ENCODE peak calls at places on chromosomes 3 and 15, in seven cellular contexts. One of them, this sample, is unnamed.

GRCh38 chr3:134911611-134912604 is 116.8 kb downstream of the EPHB1 start:
- DNase-seq in bronchial epithelial cell: no peak
- DNase-seq in GM03348: no peak
- DNase-seq in stimulated activated CD4-positive, alpha-beta T cell treated with anti-CD3 and anti-CD28 coated beads, TNF-alpha, amount 100 ng/mL, for 4 hours: no peak
- DNase-seq in T47D: no peak
- DNase-seq in kidney tubule cell: peak; percentile 9
- DNase-seq in non-pigmented ciliary epithelial cell: no peak
- DNase-seq in this sample: no peak

GRCh38 chr3:69116897-69117296 is 5.5 kb downstream of the LMOD3 start:
- DNase-seq in bronchial epithelial cell: peak; percentile 40
- DNase-seq in GM03348: no peak
- DNase-seq in stimulated activated CD4-positive, alpha-beta T cell treated with anti-CD3 and anti-CD28 coated beads, TNF-alpha, amount 100 ng/mL, for 4 hours: no peak
- DNase-seq in T47D: peak; percentile 33
- DNase-seq in kidney tubule cell: peak; percentile 45
- DNase-seq in non-pigmented ciliary epithelial cell: no peak
- DNase-seq in this sample: no peak

GRCh38 chr15:68312701-68313204 is 35.2 kb downstream of the FEM1B start:
- DNase-seq in bronchial epithelial cell: peak; percentile 85
- DNase-seq in GM03348: no peak
- DNase-seq in stimulated activated CD4-positive, alpha-beta T cell treated with anti-CD3 and anti-CD28 coated beads, TNF-alpha, amount 100 ng/mL, for 4 hours: no peak
- DNase-seq in T47D: no peak
- DNase-seq in kidney tubule cell: no peak
- DNase-seq in non-pigmented ciliary epithelial cell: no peak
- DNase-seq in this sample: peak; percentile 14

GRCh38 chr15:56678562-56678961 is 54.7 kb downstream of the ZNF280D start:
- DNase-seq in bronchial epithelial cell: no peak
- DNase-seq in GM03348: no peak
- DNase-seq in stimulated activated CD4-positive, alpha-beta T cell treated with anti-CD3 and anti-CD28 coated beads, TNF-alpha, amount 100 ng/mL, for 4 hours: no peak
- DNase-seq in T47D: no peak
- DNase-seq in kidney tubule cell: no peak
- DNase-seq in non-pigmented ciliary epithelial cell: no peak
- DNase-seq in this sample: no peak

GRCh38 chr3:31377045-31377642 is 155.6 kb upstream of the STT3B start:
- DNase-seq in bronchial epithelial cell: peak; percentile 98
- DNase-seq in GM03348: peak; percentile 26
- DNase-seq in stimulated activated CD4-positive, alpha-beta T cell treated with anti-CD3 and anti-CD28 coated beads, TNF-alpha, amount 100 ng/mL, for 4 hours: peak; percentile 12
- DNase-seq in T47D: peak; percentile 16
- DNase-seq in kidney tubule cell: peak; percentile 91
- DNase-seq in non-pigmented ciliary epithelial cell: peak; percentile 77
- DNase-seq in this sample: no peak

GRCh38 chr3:1091276-1091675 is 1.5 kb upstream of the CNTN6 start:
- DNase-seq in bronchial epithelial cell: no peak
- DNase-seq in GM03348: no peak
- DNase-seq in stimulated activated CD4-positive, alpha-beta T cell treated with anti-CD3 and anti-CD28 coated beads, TNF-alpha, amount 100 ng/mL, for 4 hours: no peak
- DNase-seq in T47D: no peak
- DNase-seq in kidney tubule cell: peak; percentile 35
- DNase-seq in non-pigmented ciliary epithelial cell: no peak
- DNase-seq in this sample: no peak

GRCh38 chr3:196193037-196193737 is 18.0 kb downstream of the ZDHHC19 start:
- DNase-seq in bronchial epithelial cell: no peak
- DNase-seq in GM03348: no peak
- DNase-seq in stimulated activated CD4-positive, alpha-beta T cell treated with anti-CD3 and anti-CD28 coated beads, TNF-alpha, amount 100 ng/mL, for 4 hours: no peak
- DNase-seq in T47D: no peak
- DNase-seq in kidney tubule cell: no peak
- DNase-seq in non-pigmented ciliary epithelial cell: no peak
- DNase-seq in this sample: no peak

GRCh38 chr3:87855626-87856025 is 203.2 kb downstream of the CGGBP1 start:
- DNase-seq in bronchial epithelial cell: peak; percentile 67
- DNase-seq in GM03348: peak; percentile 56
- DNase-seq in stimulated activated CD4-positive, alpha-beta T cell treated with anti-CD3 and anti-CD28 coated beads, TNF-alpha, amount 100 ng/mL, for 4 hours: no peak
- DNase-seq in T47D: no peak
- DNase-seq in kidney tubule cell: peak; percentile 52
- DNase-seq in non-pigmented ciliary epithelial cell: peak; percentile 43
- DNase-seq in this sample: no peak

GRCh38 chr3:136957751-136958288 is at the start of gene IL20RB:
- DNase-seq in bronchial epithelial cell: peak; percentile 89
- DNase-seq in GM03348: peak; percentile 88
- DNase-seq in stimulated activated CD4-positive, alpha-beta T cell treated with anti-CD3 and anti-CD28 coated beads, TNF-alpha, amount 100 ng/mL, for 4 hours: no peak
- DNase-seq in T47D: no peak
- DNase-seq in kidney tubule cell: no peak
- DNase-seq in non-pigmented ciliary epithelial cell: no peak
- DNase-seq in this sample: no peak

GRCh38 chr3:46628980-46629379 is 16.7 kb downstream of the FAM240A start:
- DNase-seq in bronchial epithelial cell: no peak
- DNase-seq in GM03348: peak; percentile 60
- DNase-seq in stimulated activated CD4-positive, alpha-beta T cell treated with anti-CD3 and anti-CD28 coated beads, TNF-alpha, amount 100 ng/mL, for 4 hours: no peak
- DNase-seq in T47D: no peak
- DNase-seq in kidney tubule cell: no peak
- DNase-seq in non-pigmented ciliary epithelial cell: no peak
- DNase-seq in this sample: no peak

GRCh38 chr3:49020335-49021212 is 1.3 kb upstream of the NDUFAF3 start:
- DNase-seq in bronchial epithelial cell: no peak
- DNase-seq in GM03348: peak; percentile 42
- DNase-seq in stimulated activated CD4-positive, alpha-beta T cell treated with anti-CD3 and anti-CD28 coated beads, TNF-alpha, amount 100 ng/mL, for 4 hours: no peak
- DNase-seq in T47D: peak; percentile 39
- DNase-seq in kidney tubule cell: peak; percentile 47
- DNase-seq in non-pigmented ciliary epithelial cell: no peak
- DNase-seq in this sample: peak; percentile 72

GRCh38 chr15:95097366-95097765 is 866.0 kb downstream of the MCTP2 start:
- DNase-seq in bronchial epithelial cell: no peak
- DNase-seq in GM03348: no peak
- DNase-seq in stimulated activated CD4-positive, alpha-beta T cell treated with anti-CD3 and anti-CD28 coated beads, TNF-alpha, amount 100 ng/mL, for 4 hours: no peak
- DNase-seq in T47D: no peak
- DNase-seq in kidney tubule cell: peak; percentile 62
- DNase-seq in non-pigmented ciliary epithelial cell: no peak
- DNase-seq in this sample: no peak

GRCh38 chr15:78282324-78282723 is 17.1 kb downstream of the SKIC8 start:
- DNase-seq in bronchial epithelial cell: no peak
- DNase-seq in GM03348: no peak
- DNase-seq in stimulated activated CD4-positive, alpha-beta T cell treated with anti-CD3 and anti-CD28 coated beads, TNF-alpha, amount 100 ng/mL, for 4 hours: no peak
- DNase-seq in T47D: no peak
- DNase-seq in kidney tubule cell: no peak
- DNase-seq in non-pigmented ciliary epithelial cell: no peak
- DNase-seq in this sample: no peak

GRCh38 chr3:50345586-50345985 is at the start of gene ZMYND10:
- DNase-seq in bronchial epithelial cell: peak; percentile 37
- DNase-seq in GM03348: peak; percentile 95
- DNase-seq in stimulated activated CD4-positive, alpha-beta T cell treated with anti-CD3 and anti-CD28 coated beads, TNF-alpha, amount 100 ng/mL, for 4 hours: peak; percentile 54
- DNase-seq in T47D: peak; percentile 75
- DNase-seq in kidney tubule cell: peak; percentile 57
- DNase-seq in non-pigmented ciliary epithelial cell: no peak
- DNase-seq in this sample: peak; percentile 94

GRCh38 chr15:70327328-70328136 is 229.8 kb upstream of the TLE3 start:
- DNase-seq in bronchial epithelial cell: peak; percentile 63
- DNase-seq in GM03348: peak; percentile 88
- DNase-seq in stimulated activated CD4-positive, alpha-beta T cell treated with anti-CD3 and anti-CD28 coated beads, TNF-alpha, amount 100 ng/mL, for 4 hours: no peak
- DNase-seq in T47D: peak; percentile 78
- DNase-seq in kidney tubule cell: peak; percentile 64
- DNase-seq in non-pigmented ciliary epithelial cell: peak; percentile 75
- DNase-seq in this sample: no peak

GRCh38 chr15:91385301-91385700 is 285.2 kb downstream of the SV2B start:
- DNase-seq in bronchial epithelial cell: peak; percentile 32
- DNase-seq in GM03348: no peak
- DNase-seq in stimulated activated CD4-positive, alpha-beta T cell treated with anti-CD3 and anti-CD28 coated beads, TNF-alpha, amount 100 ng/mL, for 4 hours: no peak
- DNase-seq in T47D: no peak
- DNase-seq in kidney tubule cell: peak; percentile 93
- DNase-seq in non-pigmented ciliary epithelial cell: no peak
- DNase-seq in this sample: no peak

GRCh38 chr15:83766326-83766725 is 112.4 kb downstream of the ADAMTSL3 start:
- DNase-seq in bronchial epithelial cell: no peak
- DNase-seq in GM03348: no peak
- DNase-seq in stimulated activated CD4-positive, alpha-beta T cell treated with anti-CD3 and anti-CD28 coated beads, TNF-alpha, amount 100 ng/mL, for 4 hours: no peak
- DNase-seq in T47D: no peak
- DNase-seq in kidney tubule cell: no peak
- DNase-seq in non-pigmented ciliary epithelial cell: peak; percentile 32
- DNase-seq in this sample: no peak

GRCh38 chr3:196135693-196136639 is 54.1 kb upstream of the TFRC start:
- DNase-seq in bronchial epithelial cell: peak; percentile 98
- DNase-seq in GM03348: no peak
- DNase-seq in stimulated activated CD4-positive, alpha-beta T cell treated with anti-CD3 and anti-CD28 coated beads, TNF-alpha, amount 100 ng/mL, for 4 hours: no peak
- DNase-seq in T47D: peak; percentile 99
- DNase-seq in kidney tubule cell: peak; percentile 27
- DNase-seq in non-pigmented ciliary epithelial cell: no peak
- DNase-seq in this sample: no peak

GRCh38 chr3:36784012-36784763 is 19.8 kb upstream of the DCLK3 start:
- DNase-seq in bronchial epithelial cell: no peak
- DNase-seq in GM03348: no peak
- DNase-seq in stimulated activated CD4-positive, alpha-beta T cell treated with anti-CD3 and anti-CD28 coated beads, TNF-alpha, amount 100 ng/mL, for 4 hours: no peak
- DNase-seq in T47D: no peak
- DNase-seq in kidney tubule cell: no peak
- DNase-seq in non-pigmented ciliary epithelial cell: no peak
- DNase-seq in this sample: no peak

GRCh38 chr15:95684126-95684525 is 646.4 kb upstream of the NR2F2 start:
- DNase-seq in bronchial epithelial cell: no peak
- DNase-seq in GM03348: no peak
- DNase-seq in stimulated activated CD4-positive, alpha-beta T cell treated with anti-CD3 and anti-CD28 coated beads, TNF-alpha, amount 100 ng/mL, for 4 hours: no peak
- DNase-seq in T47D: no peak
- DNase-seq in kidney tubule cell: no peak
- DNase-seq in non-pigmented ciliary epithelial cell: no peak
- DNase-seq in this sample: no peak

GRCh38 chr15:100372695-100373036 is 30.9 kb upstream of the ADAMTS17 start:
- DNase-seq in bronchial epithelial cell: no peak
- DNase-seq in GM03348: no peak
- DNase-seq in stimulated activated CD4-positive, alpha-beta T cell treated with anti-CD3 and anti-CD28 coated beads, TNF-alpha, amount 100 ng/mL, for 4 hours: no peak
- DNase-seq in T47D: no peak
- DNase-seq in kidney tubule cell: peak; percentile 39
- DNase-seq in non-pigmented ciliary epithelial cell: no peak
- DNase-seq in this sample: no peak

GRCh38 chr3:5126586-5126985 is 4.5 kb downstream of the ARL8B start:
- DNase-seq in bronchial epithelial cell: peak; percentile 81
- DNase-seq in GM03348: peak; percentile 12
- DNase-seq in stimulated activated CD4-positive, alpha-beta T cell treated with anti-CD3 and anti-CD28 coated beads, TNF-alpha, amount 100 ng/mL, for 4 hours: no peak
- DNase-seq in T47D: no peak
- DNase-seq in kidney tubule cell: no peak
- DNase-seq in non-pigmented ciliary epithelial cell: no peak
- DNase-seq in this sample: no peak

GRCh38 chr3:111538111-111538510 is 3.9 kb upstream of the CD96 start:
- DNase-seq in bronchial epithelial cell: no peak
- DNase-seq in GM03348: no peak
- DNase-seq in stimulated activated CD4-positive, alpha-beta T cell treated with anti-CD3 and anti-CD28 coated beads, TNF-alpha, amount 100 ng/mL, for 4 hours: no peak
- DNase-seq in T47D: no peak
- DNase-seq in kidney tubule cell: no peak
- DNase-seq in non-pigmented ciliary epithelial cell: no peak
- DNase-seq in this sample: no peak

GRCh38 chr3:41701196-41701698 is 260.7 kb downstream of the ULK4 start:
- DNase-seq in bronchial epithelial cell: no peak
- DNase-seq in GM03348: no peak
- DNase-seq in stimulated activated CD4-positive, alpha-beta T cell treated with anti-CD3 and anti-CD28 coated beads, TNF-alpha, amount 100 ng/mL, for 4 hours: no peak
- DNase-seq in T47D: no peak
- DNase-seq in kidney tubule cell: no peak
- DNase-seq in non-pigmented ciliary epithelial cell: no peak
- DNase-seq in this sample: no peak

GRCh38 chr15:85456798-85457197 is 76.4 kb downstream of the AKAP13 start:
- DNase-seq in bronchial epithelial cell: no peak
- DNase-seq in GM03348: no peak
- DNase-seq in stimulated activated CD4-positive, alpha-beta T cell treated with anti-CD3 and anti-CD28 coated beads, TNF-alpha, amount 100 ng/mL, for 4 hours: no peak
- DNase-seq in T47D: no peak
- DNase-seq in kidney tubule cell: no peak
- DNase-seq in non-pigmented ciliary epithelial cell: no peak
- DNase-seq in this sample: no peak

GRCh38 chr15:60215225-60215963 is 182.4 kb downstream of the ANXA2 start:
- DNase-seq in bronchial epithelial cell: no peak
- DNase-seq in GM03348: no peak
- DNase-seq in stimulated activated CD4-positive, alpha-beta T cell treated with anti-CD3 and anti-CD28 coated beads, TNF-alpha, amount 100 ng/mL, for 4 hours: no peak
- DNase-seq in T47D: no peak
- DNase-seq in kidney tubule cell: no peak
- DNase-seq in non-pigmented ciliary epithelial cell: no peak
- DNase-seq in this sample: peak; percentile 28

GRCh38 chr15:51884517-51885236 is 55.2 kb downstream of the TMOD3 start:
- DNase-seq in bronchial epithelial cell: peak; percentile 35
- DNase-seq in GM03348: no peak
- DNase-seq in stimulated activated CD4-positive, alpha-beta T cell treated with anti-CD3 and anti-CD28 coated beads, TNF-alpha, amount 100 ng/mL, for 4 hours: no peak
- DNase-seq in T47D: no peak
- DNase-seq in kidney tubule cell: peak; percentile 37
- DNase-seq in non-pigmented ciliary epithelial cell: no peak
- DNase-seq in this sample: no peak

GRCh38 chr15:69996842-69997478 is 100.8 kb downstream of the TLE3 start:
- DNase-seq in bronchial epithelial cell: peak; percentile 31
- DNase-seq in GM03348: no peak
- DNase-seq in stimulated activated CD4-positive, alpha-beta T cell treated with anti-CD3 and anti-CD28 coated beads, TNF-alpha, amount 100 ng/mL, for 4 hours: no peak
- DNase-seq in T47D: peak; percentile 74
- DNase-seq in kidney tubule cell: peak; percentile 55
- DNase-seq in non-pigmented ciliary epithelial cell: no peak
- DNase-seq in this sample: peak; percentile 57

GRCh38 chr3:102078864-102079808 is 229.8 kb downstream of the NFKBIZ start:
- DNase-seq in bronchial epithelial cell: no peak
- DNase-seq in GM03348: no peak
- DNase-seq in stimulated activated CD4-positive, alpha-beta T cell treated with anti-CD3 and anti-CD28 coated beads, TNF-alpha, amount 100 ng/mL, for 4 hours: no peak
- DNase-seq in T47D: peak; percentile 39
- DNase-seq in kidney tubule cell: no peak
- DNase-seq in non-pigmented ciliary epithelial cell: no peak
- DNase-seq in this sample: no peak

GRCh38 chr3:11459147-11459837 is 184.4 kb downstream of the VGLL4 start:
- DNase-seq in bronchial epithelial cell: peak; percentile 36
- DNase-seq in GM03348: no peak
- DNase-seq in stimulated activated CD4-positive, alpha-beta T cell treated with anti-CD3 and anti-CD28 coated beads, TNF-alpha, amount 100 ng/mL, for 4 hours: no peak
- DNase-seq in T47D: no peak
- DNase-seq in kidney tubule cell: no peak
- DNase-seq in non-pigmented ciliary epithelial cell: no peak
- DNase-seq in this sample: no peak

GRCh38 chr15:101502572-101503295 is 13.2 kb upstream of the PCSK6 start:
- DNase-seq in bronchial epithelial cell: no peak
- DNase-seq in GM03348: no peak
- DNase-seq in stimulated activated CD4-positive, alpha-beta T cell treated with anti-CD3 and anti-CD28 coated beads, TNF-alpha, amount 100 ng/mL, for 4 hours: no peak
- DNase-seq in T47D: no peak
- DNase-seq in kidney tubule cell: no peak
- DNase-seq in non-pigmented ciliary epithelial cell: no peak
- DNase-seq in this sample: peak; percentile 14

GRCh38 chr3:32410367-32411246 is 19.0 kb downstream of the CMTM7 start:
- DNase-seq in bronchial epithelial cell: no peak
- DNase-seq in GM03348: no peak
- DNase-seq in stimulated activated CD4-positive, alpha-beta T cell treated with anti-CD3 and anti-CD28 coated beads, TNF-alpha, amount 100 ng/mL, for 4 hours: no peak
- DNase-seq in T47D: no peak
- DNase-seq in kidney tubule cell: peak; percentile 39
- DNase-seq in non-pigmented ciliary epithelial cell: no peak
- DNase-seq in this sample: no peak

GRCh38 chr3:183265157-183265642 is 12.1 kb downstream of the B3GNT5 start:
- DNase-seq in bronchial epithelial cell: peak; percentile 69
- DNase-seq in GM03348: no peak
- DNase-seq in stimulated activated CD4-positive, alpha-beta T cell treated with anti-CD3 and anti-CD28 coated beads, TNF-alpha, amount 100 ng/mL, for 4 hours: no peak
- DNase-seq in T47D: no peak
- DNase-seq in kidney tubule cell: peak; percentile 80
- DNase-seq in non-pigmented ciliary epithelial cell: no peak
- DNase-seq in this sample: no peak

GRCh38 chr3:86913160-86913559 is 77.8 kb downstream of the VGLL3 start:
- DNase-seq in bronchial epithelial cell: no peak
- DNase-seq in GM03348: no peak
- DNase-seq in stimulated activated CD4-positive, alpha-beta T cell treated with anti-CD3 and anti-CD28 coated beads, TNF-alpha, amount 100 ng/mL, for 4 hours: no peak
- DNase-seq in T47D: no peak
- DNase-seq in kidney tubule cell: no peak
- DNase-seq in non-pigmented ciliary epithelial cell: no peak
- DNase-seq in this sample: no peak

GRCh38 chr3:42246091-42246490 is 19.9 kb downstream of the CCK start:
- DNase-seq in bronchial epithelial cell: peak; percentile 68
- DNase-seq in GM03348: no peak
- DNase-seq in stimulated activated CD4-positive, alpha-beta T cell treated with anti-CD3 and anti-CD28 coated beads, TNF-alpha, amount 100 ng/mL, for 4 hours: no peak
- DNase-seq in T47D: no peak
- DNase-seq in kidney tubule cell: no peak
- DNase-seq in non-pigmented ciliary epithelial cell: no peak
- DNase-seq in this sample: no peak

GRCh38 chr3:12371525-12372140 is 82.8 kb downstream of the PPARG start:
- DNase-seq in bronchial epithelial cell: peak; percentile 5
- DNase-seq in GM03348: no peak
- DNase-seq in stimulated activated CD4-positive, alpha-beta T cell treated with anti-CD3 and anti-CD28 coated beads, TNF-alpha, amount 100 ng/mL, for 4 hours: no peak
- DNase-seq in T47D: peak; percentile 6
- DNase-seq in kidney tubule cell: no peak
- DNase-seq in non-pigmented ciliary epithelial cell: no peak
- DNase-seq in this sample: no peak

GRCh38 chr3:88936837-88937236 is 170.6 kb upstream of the EPHA3 start:
- DNase-seq in bronchial epithelial cell: no peak
- DNase-seq in GM03348: no peak
- DNase-seq in stimulated activated CD4-positive, alpha-beta T cell treated with anti-CD3 and anti-CD28 coated beads, TNF-alpha, amount 100 ng/mL, for 4 hours: no peak
- DNase-seq in T47D: no peak
- DNase-seq in kidney tubule cell: no peak
- DNase-seq in non-pigmented ciliary epithelial cell: no peak
- DNase-seq in this sample: peak; percentile 63

GRCh38 chr3:42718338-42718737 is 15.7 kb upstream of the HHATL start:
- DNase-seq in bronchial epithelial cell: no peak
- DNase-seq in GM03348: no peak
- DNase-seq in stimulated activated CD4-positive, alpha-beta T cell treated with anti-CD3 and anti-CD28 coated beads, TNF-alpha, amount 100 ng/mL, for 4 hours: no peak
- DNase-seq in T47D: no peak
- DNase-seq in kidney tubule cell: no peak
- DNase-seq in non-pigmented ciliary epithelial cell: no peak
- DNase-seq in this sample: no peak

This sample was measured in D341Med.